ENCODE peak calls at places on chromosomes 6 and 20, in four cellular contexts. W is activated CD8-positive, alpha-beta T cell treated with anti-CD3 and anti-CD28 coated beads, Interleukin-2, amount 10 ng/mL, durations not matched to agents 7 days and 5 days; U is EL; F is Caki2. A is an unnamed sample.
A peak's percentile ranks its signal among the peaks of the same experiment; 100 is the strongest.

GRCh38 chr20:38181207-38181693 is 16.2 kb upstream of the TGM2 start:
- DNase-seq in W (no peak), U (peak; percentile 57), F (peak; percentile 91), A (no peak)

GRCh38 chr6:156809034-156809433 is 31.9 kb downstream of the ARID1B start:
- DNase-seq in W (no peak), U (peak; percentile 41), F (no peak), A (no peak)

GRCh38 chr6:24980507-24981384 is 45.0 kb upstream of the RIPOR2 start:
- DNase-seq in W (no peak), U (peak; percentile 64), F (no peak), A (no peak)

GRCh38 chr6:37209461-37210205 is 39.7 kb downstream of the PIM1 start:
- DNase-seq in W (peak; percentile 81), U (peak; percentile 15), F (no peak), A (no peak)

GRCh38 chr20:32281711-32282110 is 4.3 kb downstream of the KIF3B start:
- DNase-seq in W (no peak), U (no peak), F (no peak), A (no peak)

GRCh38 chr20:1933465-1933870 is 38.3 kb downstream of the SIRPA start:
- DNase-seq in W (no peak), U (peak; percentile 58), F (no peak), A (no peak)

GRCh38 chr20:46212252-46212651 is 94.1 kb downstream of the CD40 start:
- DNase-seq in W (no peak), U (no peak), F (no peak), A (no peak)

GRCh38 chr20:63734946-63735858 is 1.3 kb upstream of the LIME1 start:
- DNase-seq in W (peak; percentile 20), U (no peak), F (no peak), A (no peak)

GRCh38 chr6:21523652-21524051 is 69.9 kb upstream of the SOX4 start:
- DNase-seq in W (no peak), U (no peak), F (no peak), A (no peak)

GRCh38 chr20:58344741-58345140 is 35.2 kb downstream of the RAB22A start:
- DNase-seq in W (no peak), U (peak; percentile 61), F (no peak), A (no peak)

GRCh38 chr6:156686429-156686939 is 90.7 kb upstream of the ARID1B start:
- DNase-seq in W (peak; percentile 60), U (no peak), F (peak; percentile 74), A (no peak)

GRCh38 chr20:20130399-20130798 is 78.1 kb downstream of the CFAP61 start:
- DNase-seq in W (no peak), U (peak; percentile 11), F (peak; percentile 6), A (no peak)

GRCh38 chr6:109344226-109344625 is 38.0 kb downstream of the CD164 start:
- DNase-seq in W (no peak), U (no peak), F (no peak), A (no peak)

GRCh38 chr6:9789201-9789600 is 625.7 kb downstream of the TFAP2A start:
- DNase-seq in W (no peak), U (peak; percentile 80), F (peak; percentile 4), A (no peak)

GRCh38 chr6:139003751-139004150 is 15.7 kb upstream of the REPS1 start:
- DNase-seq in W (no peak), U (no peak), F (no peak), A (no peak)

GRCh38 chr6:45504947-45505346 is 127.2 kb upstream of the SUPT3H start:
- DNase-seq in W (no peak), U (peak; percentile 78), F (peak; percentile 8), A (no peak)

GRCh38 chr20:36856196-36856595 is 19.7 kb upstream of the TLDC2 start:
- DNase-seq in W (no peak), U (peak; percentile 96), F (no peak), A (no peak)

GRCh38 chr20:24488064-24488799 is 18.8 kb downstream of the SYNDIG1 start:
- DNase-seq in W (no peak), U (no peak), F (no peak), A (no peak)

GRCh38 chr6:36615018-36615761 is 21.0 kb downstream of the SRSF3 start:
- DNase-seq in W (peak; percentile 57), U (peak; percentile 70), F (peak; percentile 66), A (no peak)

GRCh38 chr6:128516514-128516898 is 3.9 kb downstream of the PTPRK start:
- DNase-seq in W (no peak), U (peak; percentile 35), F (peak; percentile 68), A (no peak)

GRCh38 chr6:138162947-138163569 is 1.3 kb downstream of the ARFGEF3 start:
- DNase-seq in W (no peak), U (no peak), F (peak; percentile 6), A (no peak)

GRCh38 chr20:63874254-63874653 is 9.2 kb downstream of the TPD52L2 start:
- DNase-seq in W (no peak), U (no peak), F (no peak), A (no peak)

GRCh38 chr6:108798672-108799355 is 49.4 kb upstream of the ARMC2 start:
- DNase-seq in W (peak; percentile 82), U (no peak), F (no peak), A (no peak)

GRCh38 chr20:64056889-64057627 is 5.9 kb upstream of the TCEA2 start:
- DNase-seq in W (peak; percentile 51), U (no peak), F (no peak), A (no peak)

GRCh38 chr6:119110601-119111548 is 32.4 kb upstream of the FAM184A start:
- DNase-seq in W (peak; percentile 61), U (peak; percentile 52), F (peak; percentile 8), A (no peak)

GRCh38 chr20:50190251-50191064 is at the start of gene CEBPB:
- DNase-seq in W (peak; percentile 89), U (peak; percentile 91), F (peak; percentile 88), A (peak; percentile 89)

GRCh38 chr6:139153876-139154275 is 19.0 kb downstream of the HECA start:
- DNase-seq in W (no peak), U (peak; percentile 46), F (no peak), A (no peak)